ENCODE peak calls at places on chromosomes 12 and 14, in nine cellular contexts. M, Y, Q, N, B, R, L, E and F are unnamed samples.

GRCh38 chr12:46268349-46268616 is 560 bp downstream of the SLC38A1 start:
- DNase-seq in M (no peak), Y (no peak), Q (no peak), N (no peak), B (no peak), R (no peak), L (no peak), E (no peak), F (no peak)

GRCh38 chr14:88025350-88025749 is 20.4 kb downstream of the GPR65 start:
- DNase-seq in M (no peak), Y (no peak), Q (no peak), N (no peak), B (no peak), R (no peak), L (no peak), E (no peak), F (no peak)

GRCh38 chr14:60506462-60506984 is 2.4 kb upstream of the SIX6 start:
- DNase-seq in M (no peak), Y (peak), Q (no peak), N (no peak), B (no peak), R (no peak), L (no peak), E (no peak), F (no peak)

GRCh38 chr12:50734409-50735263 is 29.3 kb upstream of the ATF1 start:
- DNase-seq in M (no peak), Y (peak), Q (no peak), N (no peak), B (peak), R (peak), L (no peak), E (peak), F (peak)

GRCh38 chr12:99059824-99060526 is 414.9 kb downstream of the APAF1 start:
- DNase-seq in M (peak), Y (peak), Q (no peak), N (peak), B (no peak), R (no peak), L (no peak), E (no peak), F (no peak)

GRCh38 chr12:115791331-115791730 is 486.2 kb downstream of the MED13L start:
- DNase-seq in M (no peak), Y (peak), Q (no peak), N (no peak), B (no peak), R (no peak), L (no peak), E (peak), F (no peak)

GRCh38 chr12:101823891-101824290 is 6.9 kb downstream of the GNPTAB start:
- DNase-seq in M (no peak), Y (peak), Q (no peak), N (peak), B (no peak), R (peak), L (no peak), E (peak), F (peak)

GRCh38 chr14:68396411-68396930 is 396.4 kb downstream of the ZFP36L1 start:
- DNase-seq in M (no peak), Y (no peak), Q (no peak), N (no peak), B (no peak), R (no peak), L (no peak), E (no peak), F (no peak)

GRCh38 chr12:102959391-102959790 is 1.9 kb downstream of the ASCL1 start:
- DNase-seq in M (no peak), Y (no peak), Q (no peak), N (no peak), B (no peak), R (no peak), L (no peak), E (no peak), F (no peak)

GRCh38 chr14:101953151-101953550 is 11.2 kb upstream of the DYNC1H1 start:
- DNase-seq in M (peak), Y (no peak), Q (no peak), N (no peak), B (no peak), R (no peak), L (peak), E (no peak), F (no peak)

GRCh38 chr14:104471114-104471513 is 108.5 kb upstream of the C14orf180 start:
- DNase-seq in M (no peak), Y (no peak), Q (no peak), N (no peak), B (no peak), R (no peak), L (no peak), E (no peak), F (no peak)

GRCh38 chr12:31235868-31236395 is 90.0 kb downstream of the SINHCAF start:
- DNase-seq in M (no peak), Y (no peak), Q (no peak), N (no peak), B (no peak), R (no peak), L (no peak), E (no peak), F (no peak)

GRCh38 chr12:66668311-66668710 is 10.6 kb downstream of the GRIP1 start:
- DNase-seq in M (no peak), Y (peak), Q (no peak), N (peak), B (no peak), R (no peak), L (no peak), E (peak), F (no peak)

GRCh38 chr12:93710574-93710926 is 33.4 kb downstream of the CRADD start:
- DNase-seq in M (no peak), Y (no peak), Q (no peak), N (no peak), B (no peak), R (no peak), L (no peak), E (no peak), F (no peak)

GRCh38 chr12:74401035-74401434 is 136.6 kb upstream of the ATXN7L3B start:
- DNase-seq in M (no peak), Y (peak), Q (no peak), N (peak), B (no peak), R (no peak), L (no peak), E (no peak), F (no peak)

GRCh38 chr12:62191747-62192485 is 68.3 kb upstream of the USP15 start:
- DNase-seq in M (peak), Y (peak), Q (peak), N (no peak), B (no peak), R (no peak), L (peak), E (peak), F (no peak)

GRCh38 chr12:108622425-108622824 is 11.3 kb downstream of the SELPLG start:
- DNase-seq in M (no peak), Y (peak), Q (no peak), N (no peak), B (no peak), R (peak), L (no peak), E (no peak), F (peak)

GRCh38 chr12:114192549-114192948 is 213.4 kb downstream of the TBX5 start:
- DNase-seq in M (no peak), Y (no peak), Q (no peak), N (no peak), B (no peak), R (no peak), L (no peak), E (no peak), F (no peak)

GRCh38 chr12:65876898-65877721 is 52.8 kb downstream of the HMGA2 start:
- DNase-seq in M (no peak), Y (peak), Q (peak), N (no peak), B (no peak), R (no peak), L (no peak), E (no peak), F (peak)

GRCh38 chr14:74616507-74616906 is 4.5 kb upstream of the LTBP2 start:
- DNase-seq in M (peak), Y (peak), Q (peak), N (peak), B (no peak), R (no peak), L (no peak), E (no peak), F (no peak)

GRCh38 chr12:52043386-52044212 is 7.6 kb upstream of the NR4A1 start:
- DNase-seq in M (peak), Y (no peak), Q (peak), N (peak), B (no peak), R (no peak), L (no peak), E (peak), F (no peak)
- H3K4me3 ChIP-seq in M (no peak), Y (no peak), Q (no peak), N (peak), B (no peak), R (no peak), L (no peak), E (no peak), F (no peak)

DNA sequence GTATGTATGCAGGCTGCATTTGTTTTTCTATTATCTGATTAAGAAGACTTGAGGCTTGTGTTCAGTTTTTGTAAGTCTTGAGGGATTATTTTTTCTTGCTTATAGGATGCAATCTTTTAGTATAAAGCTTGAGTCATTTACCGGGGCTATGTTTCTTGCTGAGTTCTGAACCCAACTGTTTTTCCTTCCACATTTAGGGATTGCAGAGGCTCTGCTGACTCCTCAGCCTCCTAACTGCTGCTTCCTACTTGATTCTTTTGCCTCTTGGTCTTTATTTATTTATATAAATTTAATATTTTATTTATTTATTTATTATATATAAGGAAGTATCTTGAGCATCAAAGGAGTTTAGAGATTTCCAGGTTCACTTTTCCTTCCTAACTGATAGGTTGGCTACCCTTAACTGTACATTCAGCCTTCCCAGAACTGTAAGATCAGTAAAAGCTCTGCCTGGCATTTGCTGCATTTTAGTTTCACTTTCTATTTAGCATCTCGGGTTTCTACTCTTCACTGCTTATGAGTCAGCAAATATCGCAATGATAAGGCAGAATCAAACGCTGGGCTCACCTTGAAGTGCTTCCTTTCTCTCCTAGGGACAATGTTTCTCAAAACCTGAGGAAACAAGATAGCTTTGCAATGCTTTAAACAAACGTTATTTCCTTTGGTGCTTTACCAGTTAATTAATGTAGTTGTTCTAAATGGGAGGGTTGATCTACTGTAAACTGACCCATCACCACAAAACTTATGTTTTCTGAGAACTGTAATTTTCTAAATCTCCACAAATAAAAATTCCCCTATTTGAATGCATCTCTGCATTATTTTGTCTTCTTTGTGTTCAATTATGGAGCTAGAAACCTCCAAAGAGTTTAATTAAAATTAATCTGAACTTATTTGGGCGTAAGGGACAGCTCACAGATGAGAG is 1183.7 kb upstream of the TMEM132C start:
- DNase-seq in M (no peak), Y (peak), Q (peak), N (peak), B (no peak), R (peak), L (no peak), E (no peak), F (peak)
- H3K4me3 ChIP-seq in M (peak), Y (no peak), Q (peak), N (peak), B (no peak), R (peak), L (peak), E (peak), F (peak)

DNA sequence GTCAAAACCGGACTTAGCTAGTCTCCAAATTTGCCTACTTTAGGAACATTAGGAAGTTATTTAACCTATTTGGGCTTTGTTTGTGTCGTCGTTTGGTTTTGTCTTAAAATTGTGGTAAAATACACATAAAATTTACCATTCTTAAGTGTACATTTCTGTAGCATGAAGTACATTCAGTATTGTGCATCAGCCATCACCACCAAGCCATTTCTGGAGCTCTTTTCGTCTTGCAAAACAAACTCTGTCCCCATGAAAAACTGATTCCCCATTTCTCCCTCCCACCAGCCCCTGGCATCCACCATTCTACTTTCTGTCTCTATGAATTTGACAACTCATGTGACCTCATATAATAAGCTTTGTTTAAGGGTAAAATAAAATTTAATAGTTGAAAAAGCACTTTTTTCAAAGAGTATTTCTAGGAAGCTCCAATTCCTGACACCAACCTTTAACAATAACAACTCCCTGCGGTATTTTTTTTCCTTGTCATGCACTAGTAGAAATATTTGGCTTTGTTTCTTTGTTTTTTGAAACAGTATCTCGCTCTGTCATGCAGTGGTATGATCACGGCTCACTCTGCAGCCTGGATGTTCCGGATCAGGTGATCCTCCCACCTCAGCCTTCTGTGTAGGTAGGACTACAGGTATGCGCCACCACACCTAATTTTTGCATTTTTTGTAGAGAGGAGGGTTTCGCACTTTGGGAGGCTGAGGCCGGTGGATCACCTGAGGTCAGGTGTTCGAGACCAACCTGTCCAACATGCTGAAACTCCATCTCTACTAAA is 3.6 kb upstream of the UBC start:
- DNase-seq in M (peak), Y (peak), Q (no peak), N (no peak), B (no peak), R (no peak), L (no peak), E (no peak), F (no peak)
- H3K4me3 ChIP-seq in M (no peak), Y (no peak), Q (peak), N (peak), B (no peak), R (peak), L (peak), E (peak), F (peak)

DNA sequence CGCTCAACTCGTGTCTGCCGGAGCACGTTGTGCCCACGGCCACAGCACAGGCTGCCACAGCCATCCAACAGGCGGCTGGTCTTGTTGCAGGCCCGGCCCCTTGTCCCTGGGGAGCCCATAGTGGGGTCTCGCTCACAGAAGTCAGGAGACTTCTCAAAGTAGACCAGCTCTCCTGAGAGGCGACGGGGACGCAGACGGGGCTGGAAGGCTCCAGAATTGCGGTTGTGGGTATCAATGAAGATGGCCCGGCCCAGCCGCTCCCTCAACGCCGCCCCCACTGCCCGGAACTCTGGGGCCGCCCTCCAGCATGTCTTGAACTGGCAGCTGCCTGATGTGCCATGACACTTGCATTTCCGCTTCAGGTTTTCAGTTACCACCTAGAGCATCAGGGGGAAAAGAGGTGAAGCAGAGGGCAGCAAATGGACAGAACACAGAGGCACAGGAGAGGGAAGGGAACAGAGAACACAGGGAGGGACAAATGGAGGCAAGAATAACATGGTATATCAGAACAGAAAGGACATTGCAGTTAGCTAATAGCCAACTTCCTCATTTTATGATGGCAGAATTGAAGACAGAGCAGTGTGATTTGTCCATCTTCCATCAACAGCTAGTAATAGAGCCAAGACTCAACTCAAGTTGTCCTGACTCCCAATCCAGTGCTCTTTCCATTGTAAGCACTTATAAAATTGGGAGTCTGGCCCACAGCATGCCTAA is 5.2 kb downstream of the WNT10B start:
- DNase-seq in M (no peak), Y (no peak), Q (no peak), N (no peak), B (no peak), R (no peak), L (no peak), E (no peak), F (no peak)
- H3K4me3 ChIP-seq in M (no peak), Y (no peak), Q (no peak), N (no peak), B (no peak), R (no peak), L (no peak), E (no peak), F (no peak)

GRCh38 chr14:65177551-65177950 is 75.2 kb upstream of the MAX start:
- DNase-seq in M (no peak), Y (no peak), Q (no peak), N (no peak), B (no peak), R (no peak), L (no peak), E (no peak), F (no peak)

GRCh38 chr14:65180725-65181025 is 78.4 kb upstream of the MAX start:
- DNase-seq in M (no peak), Y (no peak), Q (no peak), N (no peak), B (no peak), R (no peak), L (no peak), E (no peak), F (peak)

GRCh38 chr14:65184032-65184764 is 81.9 kb upstream of the MAX start:
- DNase-seq in M (no peak), Y (peak), Q (no peak), N (no peak), B (no peak), R (no peak), L (no peak), E (no peak), F (peak)

GRCh38 chr14:65185859-65186258 is 83.5 kb upstream of the MAX start:
- DNase-seq in M (no peak), Y (no peak), Q (no peak), N (no peak), B (no peak), R (no peak), L (no peak), E (no peak), F (no peak)

DNA sequence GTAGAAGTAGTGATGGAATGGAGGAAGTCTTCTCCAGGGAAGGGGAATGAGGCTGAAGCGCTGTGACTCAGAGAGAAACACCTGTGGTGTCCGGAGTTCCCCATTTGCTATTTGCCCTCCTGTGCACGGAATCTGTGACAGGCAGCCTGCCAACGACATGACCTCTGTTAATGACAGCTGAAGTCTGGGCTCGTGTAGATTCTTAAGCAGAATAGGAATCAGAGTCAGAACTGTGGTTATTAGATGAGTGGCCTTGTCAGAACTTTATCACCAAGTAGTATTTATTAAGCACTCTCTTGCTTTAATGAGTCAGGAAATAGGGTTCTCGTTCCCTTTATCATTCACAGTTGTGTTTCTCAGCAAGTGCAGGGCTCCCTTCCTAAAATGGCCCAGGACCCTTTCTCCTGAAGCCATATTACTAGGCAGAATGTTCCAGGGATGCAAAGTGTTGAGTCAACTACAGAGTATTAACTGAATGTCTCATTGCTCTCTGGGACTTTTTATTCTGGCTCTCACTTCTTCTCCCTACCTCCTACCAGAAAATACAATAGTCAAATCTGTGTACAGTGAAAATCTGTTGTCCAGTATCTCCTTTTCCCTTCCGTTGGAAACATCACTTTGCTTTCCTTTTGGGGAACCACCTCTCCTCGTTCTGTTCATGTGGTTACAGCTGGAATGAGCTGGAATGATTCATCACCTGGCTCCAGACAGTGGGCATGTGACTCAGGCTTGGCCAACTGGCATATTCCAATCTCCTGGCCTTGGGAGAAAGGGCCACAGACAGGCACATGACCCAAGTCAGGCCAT is 77.8 kb upstream of the MAX start:
- DNase-seq in M (peak), Y (no peak), Q (peak), N (peak), B (no peak), R (peak), L (no peak), E (peak), F (peak)
- H3K4me3 ChIP-seq in M (no peak), Y (no peak), Q (no peak), N (no peak), B (no peak), R (no peak), L (no peak), E (no peak), F (peak)